ENCODE peak calls at places on chromosomes 7 and 10, in ten cellular contexts. I, C, Z, G, M, T, O, K, V and E are unnamed samples.

GRCh38 chr10:69656719-69657269 is 26.7 kb downstream of the FAM241B start:
- DNase-seq in I (no peak), C (no peak), Z (no peak), G (no peak), M (no peak), T (no peak), O (no peak), K (peak), V (no peak), E (peak)

GRCh38 chr7:22154130-22154529 is 202.8 kb downstream of the RAPGEF5 start:
- DNase-seq in I (peak), C (no peak), Z (no peak), G (no peak), M (peak), T (peak), O (no peak), K (no peak), V (peak), E (no peak)

GRCh38 chr10:124995605-124996004 is 53.7 kb downstream of the ZRANB1 start:
- DNase-seq in I (no peak), C (no peak), Z (no peak), G (no peak), M (no peak), T (no peak), O (no peak), K (no peak), V (no peak), E (no peak)

GRCh38 chr7:159028456-159029401 is 115.9 kb downstream of the VIPR2 start:
- DNase-seq in I (no peak), C (no peak), Z (no peak), G (no peak), M (no peak), T (no peak), O (no peak), K (no peak), V (no peak), E (no peak)

GRCh38 chr10:70320751-70321150 is 36.9 kb upstream of the NPFFR1 start:
- DNase-seq in I (peak), C (no peak), Z (no peak), G (no peak), M (no peak), T (no peak), O (no peak), K (no peak), V (peak), E (no peak)

GRCh38 chr7:137661634-137662033 is 185.1 kb downstream of the DGKI start:
- DNase-seq in I (no peak), C (no peak), Z (peak), G (no peak), M (peak), T (no peak), O (no peak), K (no peak), V (no peak), E (no peak)

GRCh38 chr7:7235347-7235746 is 53.0 kb downstream of the C1GALT1 start:
- DNase-seq in I (no peak), C (no peak), Z (no peak), G (no peak), M (no peak), T (no peak), O (no peak), K (no peak), V (no peak), E (no peak)

GRCh38 chr10:84452006-84452405 is 123.6 kb downstream of the CCSER2 start:
- DNase-seq in I (peak), C (no peak), Z (peak), G (no peak), M (peak), T (peak), O (no peak), K (peak), V (no peak), E (peak)

GRCh38 chr7:155280446-155281410 is 16.9 kb upstream of the INSIG1 start:
- DNase-seq in I (no peak), C (no peak), Z (no peak), G (no peak), M (no peak), T (no peak), O (no peak), K (no peak), V (no peak), E (peak)

GRCh38 chr10:4066581-4067403 is 281.8 kb upstream of the KLF6 start:
- DNase-seq in I (no peak), C (no peak), Z (no peak), G (no peak), M (no peak), T (no peak), O (no peak), K (no peak), V (no peak), E (no peak)

GRCh38 chr7:11758627-11759111 is 73.3 kb downstream of the THSD7A start:
- DNase-seq in I (peak), C (no peak), Z (no peak), G (no peak), M (peak), T (peak), O (no peak), K (peak), V (no peak), E (no peak)

GRCh38 chr10:78876449-78876848 is 192.3 kb upstream of the ZMIZ1 start:
- DNase-seq in I (no peak), C (no peak), Z (no peak), G (no peak), M (no peak), T (no peak), O (no peak), K (no peak), V (no peak), E (no peak)

DNA sequence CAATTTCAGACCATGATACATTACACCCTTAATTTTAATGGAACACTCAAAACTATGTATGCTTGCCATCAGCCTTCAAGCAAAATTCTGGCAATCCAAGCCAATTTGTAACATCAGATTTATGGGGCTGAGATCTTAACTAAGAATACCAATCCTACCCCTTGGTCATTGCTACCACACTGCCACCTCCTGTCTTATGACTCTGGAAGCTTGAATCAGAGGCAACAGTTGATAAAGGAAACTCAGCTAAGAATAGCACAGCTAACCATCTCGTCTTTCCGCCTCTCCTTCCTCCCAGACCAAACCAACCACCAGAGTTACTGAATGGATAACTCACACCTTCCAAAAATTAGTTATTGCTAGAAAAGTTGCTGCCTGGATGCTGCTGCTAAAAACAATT is 7.4 kb downstream of the IGF2BP3 start:
- DNase-seq in I (peak), C (peak), Z (peak), G (peak), M (peak), T (peak), O (no peak), K (peak), V (peak), E (peak)
- TF ChIP-seq CTCF in I (peak), C (peak), Z (peak), G (peak), M (peak), T (peak), O (no peak), K (peak), V (peak), E (peak)

GRCh38 chr10:13515467-13515866 is 13.3 kb downstream of the BEND7 start:
- DNase-seq in I (no peak), C (no peak), Z (no peak), G (no peak), M (no peak), T (no peak), O (no peak), K (no peak), V (no peak), E (no peak)

GRCh38 chr10:13516176-13516575 is 12.6 kb downstream of the BEND7 start:
- DNase-seq in I (no peak), C (no peak), Z (no peak), G (no peak), M (no peak), T (no peak), O (no peak), K (no peak), V (no peak), E (no peak)

GRCh38 chr10:13517675-13518074 is 11.1 kb downstream of the BEND7 start:
- DNase-seq in I (no peak), C (no peak), Z (no peak), G (no peak), M (no peak), T (no peak), O (no peak), K (no peak), V (no peak), E (no peak)

GRCh38 chr10:13520194-13520593 is 8.6 kb downstream of the BEND7 start:
- DNase-seq in I (no peak), C (no peak), Z (no peak), G (no peak), M (no peak), T (no peak), O (no peak), K (no peak), V (no peak), E (no peak)

GRCh38 chr10:13518076-13518692 is 10.6 kb downstream of the BEND7 start:
- DNase-seq in I (peak), C (peak), Z (no peak), G (no peak), M (peak), T (peak), O (no peak), K (peak), V (no peak), E (peak)
- TF ChIP-seq CTCF in I (peak), C (peak), Z (peak), G (no peak), M (peak), T (peak), O (no peak), K (peak), V (peak), E (peak)

GRCh38 chr10:33334839-33335549 is 527 bp upstream of the NRP1 start:
- DNase-seq in I (peak), C (peak), Z (peak), G (no peak), M (peak), T (peak), O (peak), K (peak), V (peak), E (peak)
- TF ChIP-seq CTCF in I (peak), C (peak), Z (peak), G (no peak), M (peak), T (peak), O (peak), K (peak), V (peak), E (peak)

GRCh38 chr7:103704701-103705100 is 258.7 kb upstream of the SLC26A5 start:
- DNase-seq in I (no peak), C (no peak), Z (no peak), G (no peak), M (no peak), T (peak), O (no peak), K (no peak), V (peak), E (no peak)
- TF ChIP-seq CTCF in I (no peak), C (no peak), Z (no peak), G (no peak), M (no peak), T (no peak), O (no peak), K (no peak), V (no peak), E (no peak)

DNA sequence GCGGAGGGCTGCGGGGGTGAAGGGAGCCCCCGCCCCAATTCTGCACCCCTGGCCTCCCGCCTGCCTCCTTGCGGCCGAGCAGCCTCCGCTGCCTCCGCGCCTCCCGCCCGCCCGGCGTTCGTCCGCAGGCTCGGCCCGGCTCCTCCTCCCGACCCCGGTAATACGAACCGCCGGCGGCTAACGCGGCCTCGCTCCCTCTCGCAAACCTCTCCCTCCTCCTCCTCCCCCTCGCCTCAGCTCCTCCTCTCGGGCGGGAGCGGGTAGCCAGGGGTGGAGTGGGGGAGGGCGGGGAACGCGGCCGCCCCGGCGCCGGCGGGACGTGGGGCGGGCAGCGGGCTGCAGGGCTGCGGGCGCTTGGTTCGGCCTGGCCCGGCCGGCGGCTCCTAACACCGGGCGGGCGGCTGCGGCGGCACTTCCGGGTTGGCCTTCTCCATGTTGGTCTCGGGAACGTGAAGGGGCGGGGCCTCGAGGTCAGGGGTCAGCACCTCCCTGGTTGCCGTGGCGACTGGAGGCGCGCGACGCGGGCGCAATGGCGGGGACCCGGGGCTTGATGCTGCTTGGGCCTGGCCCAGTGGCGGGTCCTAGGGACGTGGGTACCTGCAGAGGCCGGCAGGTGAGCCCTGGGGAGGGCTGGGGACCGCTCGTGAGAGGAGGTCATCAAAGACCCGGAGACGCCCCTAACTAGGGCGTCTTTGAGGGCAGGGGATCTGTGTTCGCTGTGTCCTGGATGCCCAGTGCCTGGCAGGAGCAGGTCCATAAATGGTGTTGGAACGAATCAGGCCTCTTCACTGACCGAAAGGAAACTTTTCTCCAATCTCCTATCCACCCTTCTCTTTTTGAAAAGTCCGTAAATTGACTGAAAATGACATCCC is at the start of gene RAB11FIP2:
- DNase-seq in I (peak), C (peak), Z (peak), G (peak), M (peak), T (peak), O (peak), K (peak), V (peak), E (peak)
- TF ChIP-seq CTCF in I (no peak), C (no peak), Z (peak), G (peak), M (no peak), T (peak), O (no peak), K (peak), V (peak), E (no peak)

GRCh38 chr7:101235522-101235921 is 2.1 kb downstream of the CLDN15 start:
- DNase-seq in I (no peak), C (no peak), Z (no peak), G (no peak), M (no peak), T (no peak), O (no peak), K (no peak), V (no peak), E (no peak)
- TF ChIP-seq CTCF in I (no peak), C (no peak), Z (no peak), G (no peak), M (no peak), T (no peak), O (no peak), K (no peak), V (no peak), E (no peak)

DNA sequence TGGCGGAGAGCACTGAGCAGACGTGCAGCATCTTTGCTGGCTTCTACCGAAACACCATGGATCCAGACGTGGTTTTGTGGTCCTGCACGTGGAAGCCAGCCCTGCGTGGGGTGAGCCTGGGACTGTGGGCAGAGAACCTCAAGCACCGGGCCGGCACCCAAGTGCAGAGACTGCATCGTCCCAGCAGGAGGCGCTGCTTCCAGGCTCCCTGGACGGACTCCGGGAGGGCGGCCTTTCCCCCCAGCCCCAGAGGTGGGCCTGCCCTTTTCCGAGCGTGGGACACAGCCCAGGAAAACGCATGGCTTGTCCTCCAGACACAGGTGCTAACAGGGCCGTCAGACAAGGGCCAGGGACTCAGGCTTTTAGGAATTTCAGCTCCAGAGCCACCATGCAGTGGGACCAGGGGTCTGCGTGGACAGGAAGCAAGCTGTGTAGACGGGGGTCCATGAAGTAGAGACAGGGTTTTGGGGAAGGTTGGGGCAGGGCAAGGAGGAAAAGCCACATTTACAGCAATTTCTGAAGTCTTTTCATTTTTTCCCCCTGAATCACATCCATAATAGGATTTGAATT is 303.9 kb downstream of the WDR37 start:
- DNase-seq in I (no peak), C (no peak), Z (no peak), G (no peak), M (no peak), T (no peak), O (no peak), K (no peak), V (no peak), E (no peak)
- TF ChIP-seq CTCF in I (no peak), C (peak), Z (peak), G (peak), M (no peak), T (no peak), O (peak), K (no peak), V (no peak), E (no peak)

GRCh38 chr7:29046978-29047377 is 88.8 kb upstream of the TRIL start:
- DNase-seq in I (no peak), C (no peak), Z (no peak), G (no peak), M (no peak), T (no peak), O (no peak), K (no peak), V (no peak), E (no peak)
- TF ChIP-seq CTCF in I (no peak), C (no peak), Z (no peak), G (no peak), M (no peak), T (no peak), O (no peak), K (no peak), V (no peak), E (no peak)

GRCh38 chr10:18417950-18418527 is 233.3 kb downstream of the NSUN6 start:
- DNase-seq in I (no peak), C (no peak), Z (no peak), G (no peak), M (no peak), T (no peak), O (no peak), K (no peak), V (no peak), E (no peak)
- TF ChIP-seq CTCF in I (no peak), C (no peak), Z (no peak), G (no peak), M (no peak), T (no peak), O (no peak), K (no peak), V (no peak), E (no peak)

GRCh38 chr7:4690953-4691856 is 9.1 kb downstream of the FOXK1 start:
- DNase-seq in I (no peak), C (no peak), Z (no peak), G (no peak), M (no peak), T (no peak), O (no peak), K (no peak), V (no peak), E (peak)
- TF ChIP-seq CTCF in I (no peak), C (no peak), Z (no peak), G (no peak), M (no peak), T (no peak), O (no peak), K (no peak), V (no peak), E (no peak)